ENCODE peak calls at places on chromosome 14, in five cellular contexts. A, T, V, D and W are unnamed samples.
A peak's percentile ranks its signal among the peaks of the same experiment; 100 is the strongest.

GRCh38 chr14:29800961-29801360 is 126.7 kb downstream of the PRKD1 start:
- DNase-seq in D (no peak), T (no peak), V (no peak), A (no peak), W (no peak)

GRCh38 chr14:57848353-57848752 is 17.5 kb downstream of the SLC35F4 start:
- DNase-seq in V (no peak), A (no peak), T (no peak), D (no peak), W (no peak)

GRCh38 chr14:106174206-106174605 is 647.8 kb downstream of the TMEM121 start:
- DNase-seq in D (peak; percentile 80), A (no peak), T (no peak), V (peak; percentile 78), W (peak; percentile 85)

GRCh38 chr14:68691031-68691864 is 101.6 kb downstream of the ZFP36L1 start:
- DNase-seq in V (no peak), T (no peak), D (no peak), A (peak; percentile 61), W (no peak)

GRCh38 chr14:73236752-73237218 is 521 bp upstream of the PAPLN start:
- DNase-seq in A (no peak), V (no peak), T (no peak), D (no peak), W (no peak)

GRCh38 chr14:66234411-66234810 is 251.8 kb upstream of the CCDC196 start:
- DNase-seq in A (no peak), D (no peak), T (no peak), V (no peak), W (no peak)

GRCh38 chr14:78157855-78158436 is 12.2 kb upstream of the NRXN3 start:
- DNase-seq in A (peak; percentile 68), V (no peak), D (no peak), T (no peak), W (peak; percentile 38)

GRCh38 chr14:69101331-69101826 is 51.5 kb downstream of the DCAF5 start:
- DNase-seq in A (no peak), V (peak; percentile 13), T (no peak), D (no peak), W (peak; percentile 8)

GRCh38 chr14:95258754-95259593 is 60.7 kb downstream of the CLMN start:
- DNase-seq in D (no peak), V (no peak), T (peak; percentile 45), A (no peak), W (no peak)

GRCh38 chr14:30195946-30196345 is 268.3 kb upstream of the PRKD1 start:
- DNase-seq in V (no peak), D (no peak), T (no peak), A (no peak), W (no peak)

GRCh38 chr14:96139879-96140278 is 64.8 kb upstream of the BDKRB2 start:
- DNase-seq in T (no peak), D (no peak), V (no peak), A (no peak), W (no peak)

GRCh38 chr14:104785708-104786080 is 9.9 kb downstream of the AKT1 start:
- DNase-seq in T (no peak), D (no peak), A (no peak), V (no peak), W (no peak)

GRCh38 chr14:64463873-64464272 is 1.4 kb upstream of the AKAP5 start:
- DNase-seq in T (no peak), A (no peak), V (no peak), D (no peak), W (no peak)
- H3K4me3 ChIP-seq in T (no peak overlapping the region), A (no peak overlapping the region), V (no peak overlapping the region), D (no peak overlapping the region), W (no peak overlapping the region)

GRCh38 chr14:64324461-64325255 is 30.5 kb upstream of the ESR2 start:
- DNase-seq in D (no peak), V (no peak), T (no peak), A (no peak), W (no peak)
- H3K4me3 ChIP-seq in D (no peak overlapping the region), V (no peak overlapping the region), T (no peak overlapping the region), A (no peak overlapping the region), W (no peak overlapping the region)

DNA sequence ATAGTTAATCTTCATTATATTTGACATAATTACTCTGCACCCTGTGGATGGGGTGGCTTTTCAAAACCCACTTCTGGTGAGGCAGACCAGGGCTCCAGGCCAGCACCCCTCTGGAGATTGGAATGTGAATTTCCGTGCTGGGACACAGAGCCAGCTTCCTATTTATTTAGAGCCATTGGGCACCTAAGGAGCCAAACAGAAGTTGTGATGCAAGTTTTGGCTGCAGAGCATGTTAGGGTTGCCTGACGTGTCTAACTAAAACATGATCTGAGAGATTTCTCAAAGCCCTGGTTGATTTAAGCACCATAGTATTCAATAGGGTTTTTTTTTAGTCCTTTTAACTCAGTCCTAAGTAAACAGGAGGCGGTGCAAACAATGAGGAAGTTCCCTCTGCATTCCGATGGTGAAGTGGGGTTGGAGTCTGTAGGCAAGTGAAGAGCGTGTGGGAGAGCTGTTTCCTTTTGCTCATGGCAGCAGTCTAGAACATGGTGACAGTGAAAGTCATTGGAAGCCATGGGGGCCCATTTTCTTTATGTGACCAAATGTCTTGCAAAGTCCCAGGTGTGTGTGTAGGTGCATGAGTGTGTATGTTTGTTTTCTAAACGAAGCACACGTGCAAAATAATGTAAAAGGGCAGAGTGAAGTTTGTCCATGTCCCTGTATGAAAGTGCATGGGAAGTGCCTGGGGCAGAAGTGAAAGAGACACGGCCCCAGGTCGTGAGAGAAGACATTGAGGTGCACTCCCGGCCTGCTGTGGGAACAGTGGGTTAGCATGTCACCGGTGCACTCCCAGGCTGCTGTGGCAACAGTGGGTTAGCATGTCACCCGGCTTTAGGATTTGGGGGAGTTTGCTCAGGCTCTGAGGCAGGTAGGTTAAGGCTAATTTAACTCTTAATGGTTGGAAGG is 117.7 kb downstream of the PRKCH start:
- DNase-seq in T (no peak), A (peak; percentile 78), V (peak; percentile 36), D (peak; percentile 70), W (no peak)
- H3K4me3 ChIP-seq in T (peak overlapping the region; percentile 9), A (peak overlapping the region; percentile 19), V (no peak overlapping the region), D (peak overlapping the region; percentile 52), W (peak overlapping the region; percentile 31)

GRCh38 chr14:22838631-22839041 is 2.3 kb downstream of the MMP14 start:
- DNase-seq in T (peak; percentile 45), D (no peak), V (no peak), A (no peak), W (no peak)
- H3K4me3 ChIP-seq in T (peak overlapping the region; percentile 71), D (no peak overlapping the region), V (no peak overlapping the region), A (peak overlapping the region; percentile 89), W (no peak overlapping the region)

DNA sequence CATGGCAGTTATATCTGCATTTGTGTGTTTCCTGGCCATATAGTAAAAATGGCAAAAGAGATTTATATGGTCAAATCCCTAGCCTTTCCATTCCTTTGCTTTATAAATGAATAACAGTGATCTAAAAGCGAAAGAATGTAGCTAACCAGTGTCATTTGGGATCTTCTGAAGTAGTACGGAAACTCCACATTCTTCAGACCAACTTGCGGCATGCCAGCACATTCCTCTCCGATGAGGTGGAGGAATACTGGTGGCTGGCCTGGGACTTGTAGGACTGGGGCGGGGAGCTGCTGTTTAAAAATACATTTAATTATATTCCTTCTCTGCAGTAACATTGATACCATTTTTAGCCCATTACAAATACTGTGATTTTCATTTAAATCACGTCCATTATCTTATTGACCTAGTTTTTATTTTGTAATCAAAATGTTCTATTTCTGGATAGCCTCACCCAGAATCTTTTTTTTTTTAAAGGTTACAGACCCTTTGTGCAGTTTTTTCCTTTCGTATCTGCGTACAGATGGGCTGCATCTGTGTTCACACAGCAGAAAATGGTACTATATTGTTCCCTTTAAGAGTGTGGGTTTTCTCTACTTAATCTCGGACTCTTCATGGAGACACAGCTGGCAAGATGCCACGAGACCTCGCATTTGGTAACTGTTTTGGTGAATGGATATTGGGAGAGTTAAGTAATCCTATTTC is 85.4 kb downstream of the SAMD4A start:
- DNase-seq in D (no peak), A (peak; percentile 75), T (peak; percentile 89), V (no peak), W (no peak)
- H3K4me3 ChIP-seq in D (no peak overlapping the region), A (peak overlapping the region; percentile 23), T (peak overlapping the region; percentile 30), V (no peak overlapping the region), W (no peak overlapping the region)

DNA sequence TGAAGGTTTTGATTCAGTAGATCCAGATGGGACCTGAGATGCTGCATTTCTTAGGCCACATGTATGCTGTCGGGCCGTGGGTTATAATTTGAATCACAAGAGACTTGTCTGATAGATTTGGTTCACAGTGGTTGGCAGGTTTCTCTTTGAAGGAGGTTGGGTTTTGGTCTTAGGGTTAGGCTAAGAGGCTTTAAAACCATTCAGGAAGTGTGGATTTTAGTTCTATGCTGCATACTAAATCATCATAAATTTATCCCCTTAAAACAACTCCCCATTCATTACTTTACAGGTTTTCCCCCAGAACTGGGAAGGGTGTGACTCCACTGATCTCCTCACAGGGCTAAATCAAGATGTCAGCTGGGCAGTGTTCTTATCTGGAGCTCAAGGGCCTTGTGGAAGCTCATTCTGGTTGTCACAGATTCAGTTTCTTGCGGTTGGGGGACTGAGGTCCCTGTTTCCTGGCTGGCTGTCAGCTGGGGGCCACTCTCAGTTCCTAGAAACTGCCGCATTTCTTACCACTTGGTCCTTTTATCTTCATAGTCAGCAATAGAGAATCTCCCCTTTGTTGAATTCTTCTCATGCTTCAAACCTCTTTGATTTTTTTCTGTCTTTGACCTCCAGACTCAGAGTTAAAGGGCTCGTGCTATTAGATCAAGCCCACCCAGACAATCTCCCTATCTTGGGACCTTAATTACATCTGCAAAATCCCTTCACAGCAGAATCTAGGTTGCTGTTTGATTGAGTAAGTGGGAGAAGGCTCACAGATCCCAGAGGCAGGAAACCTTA is 20.6 kb upstream of the PCNX1 start:
- DNase-seq in D (peak; percentile 62), V (peak; percentile 55), A (no peak), T (no peak), W (peak; percentile 87)
- H3K4me3 ChIP-seq in D (peak overlapping the region; percentile 40), V (peak overlapping the region; percentile 42), A (no peak overlapping the region), T (no peak overlapping the region), W (peak overlapping the region; percentile 17)

GRCh38 chr14:38252066-38252710 is 3.7 kb downstream of the CLEC14A start:
- DNase-seq in D (no peak), T (no peak), V (no peak), A (no peak), W (no peak)
- H3K4me3 ChIP-seq in D (no peak overlapping the region), T (peak overlapping the region; percentile 70), V (no peak overlapping the region), A (peak overlapping the region; percentile 51), W (no peak overlapping the region)

DNA sequence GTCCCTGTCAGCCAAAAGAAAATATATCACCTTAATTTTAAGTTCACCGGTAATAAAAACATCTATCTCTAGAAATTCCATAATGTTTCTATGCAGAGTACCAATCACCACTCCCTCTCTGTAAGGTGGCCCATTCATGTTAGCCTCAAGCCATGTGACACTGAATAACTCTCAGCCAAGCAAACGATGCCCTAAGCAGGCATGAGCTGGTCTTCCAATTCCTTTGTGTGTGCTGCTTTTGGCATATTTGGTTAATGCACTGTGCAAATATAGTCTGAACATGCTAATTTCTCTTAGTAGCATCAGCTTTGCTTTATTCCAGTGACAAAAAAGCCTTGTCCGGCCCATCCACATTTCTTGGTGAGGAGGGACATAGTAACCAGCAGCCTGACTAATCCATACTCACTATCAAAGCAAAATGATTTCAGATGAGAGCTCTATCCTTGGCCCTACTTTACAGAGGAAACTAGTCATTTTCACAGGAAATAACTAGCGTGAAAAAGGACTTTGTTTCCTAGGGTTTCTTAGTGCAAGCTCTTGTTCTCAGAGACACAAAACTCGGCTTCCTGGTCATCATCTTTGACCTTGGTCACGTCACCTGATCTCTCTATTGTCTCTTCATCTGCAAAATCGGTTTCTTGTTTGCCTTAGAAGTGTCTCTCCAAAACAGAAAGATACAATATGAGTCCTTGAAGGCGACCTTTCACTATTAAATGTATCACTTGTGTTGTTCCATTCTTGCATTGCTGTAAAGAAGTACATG is 59.2 kb upstream of the RTRAF start:
- DNase-seq in V (no peak), A (no peak), T (no peak), D (no peak), W (no peak)
- H3K4me3 ChIP-seq in V (no peak overlapping the region), A (no peak overlapping the region), T (no peak overlapping the region), D (no peak overlapping the region), W (no peak overlapping the region)